ENCODE peak calls at places on chromosomes 16 and 17, in seven cellular contexts. G, J, D, X, O, P and W are unnamed samples.

GRCh38 chr16:66382171-66382965 is 15.9 kb downstream of the CDH5 start:
- DNase-seq in O (no peak), D (no peak), G (no peak), X (peak), J (no peak), P (peak), W (peak)

GRCh38 chr17:17710728-17711541 is 29.7 kb downstream of the RAI1 start:
- DNase-seq in P (peak), O (no peak), J (no peak), G (no peak), D (no peak), X (peak), W (peak)

GRCh38 chr16:47732122-47732805 is 271.1 kb downstream of the PHKB start:
- DNase-seq in G (no peak), O (no peak), P (peak), D (no peak), X (peak), J (no peak), W (peak)

GRCh38 chr16:85153656-85154091 is 41.4 kb upstream of the CIBAR2 start:
- DNase-seq in P (no peak), D (no peak), G (peak), O (no peak), J (peak), X (no peak), W (no peak)

GRCh38 chr16:67104061-67104460 is 5.7 kb upstream of the PHAF1 start:
- DNase-seq in D (no peak), J (no peak), G (no peak), O (no peak), X (peak), P (peak), W (peak)

GRCh38 chr17:57668332-57668731 is 76.8 kb downstream of the CCDC182 start:
- DNase-seq in J (no peak), P (no peak), G (no peak), O (no peak), D (no peak), X (no peak), W (no peak)

GRCh38 chr17:29115906-29116651 is 64.1 kb downstream of the MYO18A start:
- DNase-seq in J (no peak), D (no peak), G (no peak), O (no peak), X (peak), P (peak), W (peak)

GRCh38 chr16:24537474-24538337 is 1.7 kb upstream of the RBBP6 start:
- DNase-seq in X (no peak), G (no peak), P (no peak), O (no peak), D (no peak), J (no peak), W (no peak)

GRCh38 chr17:17922198-17922901 is 49.9 kb downstream of the TOM1L2 start:
- DNase-seq in G (no peak), X (no peak), J (no peak), O (no peak), D (no peak), P (no peak), W (no peak)

GRCh38 chr17:41835214-41835799 is 725 bp downstream of the NT5C3B start:
- DNase-seq in D (no peak), J (no peak), G (no peak), P (no peak), O (no peak), X (peak), W (no peak)

GRCh38 chr17:75308732-75309629 is 19.7 kb upstream of the SLC25A19 start:
- DNase-seq in G (no peak), J (no peak), P (no peak), D (no peak), X (no peak), O (no peak), W (no peak)

GRCh38 chr16:19860146-19861030 is 24.3 kb downstream of the GPRC5B start:
- DNase-seq in D (no peak), J (no peak), G (no peak), O (no peak), P (peak), X (no peak), W (peak)

GRCh38 chr17:43900183-43900857 is 7.0 kb downstream of the MPP2 start:
- DNase-seq in X (peak), P (peak), O (peak), G (peak), D (peak), J (peak), W (peak)

GRCh38 chr16:85302018-85302847 is 190.0 kb upstream of the CIBAR2 start:
- DNase-seq in G (no peak), D (no peak), J (no peak), P (no peak), O (no peak), X (peak), W (no peak)

GRCh38 chr17:12296120-12296727 is 275.5 kb downstream of the MAP2K4 start:
- DNase-seq in O (no peak), G (peak), P (no peak), J (no peak), X (peak), D (no peak), W (no peak)